ENCODE peak calls at places on chromosomes 6 and 20, in nine cellular contexts. M, L, H, W, K, O, T, D and A are unnamed samples.

GRCh38 chr6:140542858-140543257 is 1168.4 kb upstream of the CITED2 start:
- DNase-seq in M (no peak), L (no peak), H (no peak), W (no peak), K (no peak), O (no peak), T (no peak), D (no peak), A (no peak)

GRCh38 chr6:1952726-1953360 is 292.6 kb downstream of the GMDS start:
- DNase-seq in M (no peak), L (no peak), H (peak), W (peak), K (no peak), O (no peak), T (peak), D (peak), A (no peak)

GRCh38 chr6:162372092-162372491 is 355.5 kb downstream of the PRKN start:
- DNase-seq in M (no peak), L (no peak), H (no peak), W (no peak), K (no peak), O (no peak), T (no peak), D (no peak), A (no peak)

GRCh38 chr6:105680131-105680530 is 277.2 kb upstream of the PREP start:
- DNase-seq in M (no peak), L (peak), H (no peak), W (no peak), K (no peak), O (no peak), T (no peak), D (peak), A (no peak)

GRCh38 chr6:23413327-23414203 is 712.5 kb upstream of the NRSN1 start:
- DNase-seq in M (no peak), L (no peak), H (peak), W (peak), K (no peak), O (no peak), T (no peak), D (peak), A (no peak)

GRCh38 chr6:2166717-2167116 is 78.7 kb downstream of the GMDS start:
- DNase-seq in M (no peak), L (no peak), H (no peak), W (no peak), K (no peak), O (no peak), T (no peak), D (peak), A (no peak)

GRCh38 chr6:73832313-73832712 is 136.3 kb downstream of the CD109 start:
- DNase-seq in M (no peak), L (no peak), H (no peak), W (peak), K (no peak), O (no peak), T (peak), D (no peak), A (no peak)

GRCh38 chr6:71211799-71212198 is 76.8 kb upstream of the OGFRL1 start:
- DNase-seq in M (no peak), L (no peak), H (no peak), W (peak), K (no peak), O (no peak), T (no peak), D (no peak), A (no peak)

GRCh38 chr6:167974644-167975344 is 22.7 kb upstream of the KIF25 start:
- DNase-seq in M (no peak), L (no peak), H (no peak), W (no peak), K (no peak), O (peak), T (no peak), D (peak), A (no peak)

GRCh38 chr6:130134594-130134993 is 88.2 kb downstream of the SAMD3 start:
- DNase-seq in M (no peak), L (no peak), H (no peak), W (no peak), K (no peak), O (no peak), T (no peak), D (no peak), A (no peak)

GRCh38 chr20:43914286-43914685 is 366 bp upstream of the TOX2 start:
- DNase-seq in M (no peak), L (no peak), H (no peak), W (no peak), K (no peak), O (no peak), T (no peak), D (no peak), A (no peak)

GRCh38 chr20:12698817-12699216 is 310.0 kb upstream of the SPTLC3 start:
- DNase-seq in M (no peak), L (no peak), H (no peak), W (no peak), K (no peak), O (no peak), T (no peak), D (no peak), A (no peak)

GRCh38 chr6:111985202-111985731 is 68.6 kb upstream of the CCN6 start:
- DNase-seq in M (no peak), L (no peak), H (peak), W (peak), K (no peak), O (no peak), T (peak), D (peak), A (no peak)

GRCh38 chr6:118565317-118565960 is 17.3 kb downstream of the PLN start:
- DNase-seq in M (no peak), L (peak), H (no peak), W (no peak), K (no peak), O (peak), T (no peak), D (peak), A (no peak)

GRCh38 chr20:62318411-62319345 is 15.9 kb downstream of the ADRM1 start:
- DNase-seq in M (no peak), L (no peak), H (no peak), W (no peak), K (no peak), O (no peak), T (no peak), D (no peak), A (no peak)

GRCh38 chr6:104855507-104855906 is 4.2 kb downstream of the HACE1 start:
- DNase-seq in M (no peak), L (no peak), H (peak), W (peak), K (no peak), O (no peak), T (peak), D (peak), A (no peak)

DNA sequence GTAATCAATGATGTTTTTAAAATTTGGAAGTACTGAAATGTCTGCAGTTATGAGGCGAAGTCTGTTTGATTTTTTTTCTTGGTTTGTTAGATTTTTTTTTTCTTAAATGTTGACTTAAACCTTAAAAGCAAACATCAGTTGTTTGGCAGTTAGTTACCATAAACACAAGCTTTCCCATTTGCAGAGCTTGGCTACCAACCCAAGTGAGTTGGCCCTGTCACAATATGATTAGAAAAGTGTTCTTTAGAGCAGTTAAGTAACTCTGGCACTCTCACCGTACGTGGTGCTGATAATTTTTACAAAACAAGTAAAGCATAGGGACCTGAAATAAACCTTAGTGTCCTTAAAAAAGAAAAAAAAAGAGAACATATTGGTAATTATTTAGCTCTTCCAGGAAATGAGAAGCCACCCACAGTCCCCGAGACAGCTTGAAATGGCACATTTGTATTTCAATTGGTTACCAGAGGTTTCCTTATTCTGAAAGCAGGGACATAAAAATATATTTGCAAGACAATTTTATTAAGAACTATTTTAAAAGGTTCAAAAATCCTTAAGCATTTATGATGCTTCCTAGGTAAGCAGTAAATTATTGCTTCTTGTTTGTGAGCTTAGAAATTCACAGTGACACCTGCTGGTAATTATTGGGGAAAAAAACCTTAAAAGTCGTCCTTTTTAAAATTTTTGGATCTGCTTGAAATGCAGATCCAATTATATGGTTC is 3.9 kb downstream of the HEY2 start:
- DNase-seq in M (no peak), L (peak), H (no peak), W (peak), K (no peak), O (no peak), T (peak), D (peak), A (no peak)
- TF ChIP-seq CTCF in M (peak), L (peak), H (peak), W (peak), K (peak), O (peak), T (peak), D (peak), A (no peak)

DNA sequence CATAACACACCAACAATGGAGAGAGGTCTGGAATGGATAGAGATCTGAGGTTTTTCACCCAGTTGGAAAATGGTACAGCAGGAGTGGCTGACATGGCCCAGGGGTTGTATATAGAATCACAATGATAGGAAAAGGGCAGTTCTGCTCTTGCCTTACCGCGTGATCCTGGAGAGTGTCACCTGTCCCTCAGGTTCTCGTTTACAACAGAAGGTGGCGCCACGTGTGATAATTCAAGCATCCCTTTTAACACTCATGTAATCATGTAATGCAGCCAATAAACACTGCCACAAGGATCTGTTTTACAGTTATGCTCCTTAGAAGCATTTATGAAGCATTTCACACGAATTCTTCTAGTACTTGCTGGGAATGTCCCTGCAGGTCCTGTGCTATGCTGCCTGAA is 12.9 kb upstream of the WFDC2 start:
- DNase-seq in M (no peak), L (peak), H (no peak), W (peak), K (no peak), O (peak), T (no peak), D (no peak), A (no peak)
- TF ChIP-seq CTCF in M (peak), L (peak), H (peak), W (no peak), K (no peak), O (peak), T (peak), D (no peak), A (no peak)

GRCh38 chr20:2693286-2693995 is 861 bp downstream of the EBF4 start:
- DNase-seq in M (no peak), L (peak), H (no peak), W (no peak), K (no peak), O (peak), T (no peak), D (peak), A (no peak)
- TF ChIP-seq CTCF in M (no peak), L (no peak), H (no peak), W (no peak), K (peak), O (no peak), T (no peak), D (no peak), A (no peak)

GRCh38 chr6:101114703-101115102 is 233.6 kb upstream of the ASCC3 start:
- DNase-seq in M (no peak), L (peak), H (peak), W (peak), K (no peak), O (peak), T (peak), D (peak), A (no peak)
- TF ChIP-seq CTCF in M (no peak), L (peak), H (peak), W (peak), K (peak), O (peak), T (peak), D (peak), A (no peak)

GRCh38 chr6:47286301-47286700 is 23.4 kb downstream of the TNFRSF21 start:
- DNase-seq in M (no peak), L (no peak), H (no peak), W (no peak), K (no peak), O (no peak), T (no peak), D (no peak), A (no peak)
- TF ChIP-seq CTCF in M (no peak), L (no peak), H (no peak), W (no peak), K (no peak), O (no peak), T (no peak), D (no peak), A (no peak)

DNA sequence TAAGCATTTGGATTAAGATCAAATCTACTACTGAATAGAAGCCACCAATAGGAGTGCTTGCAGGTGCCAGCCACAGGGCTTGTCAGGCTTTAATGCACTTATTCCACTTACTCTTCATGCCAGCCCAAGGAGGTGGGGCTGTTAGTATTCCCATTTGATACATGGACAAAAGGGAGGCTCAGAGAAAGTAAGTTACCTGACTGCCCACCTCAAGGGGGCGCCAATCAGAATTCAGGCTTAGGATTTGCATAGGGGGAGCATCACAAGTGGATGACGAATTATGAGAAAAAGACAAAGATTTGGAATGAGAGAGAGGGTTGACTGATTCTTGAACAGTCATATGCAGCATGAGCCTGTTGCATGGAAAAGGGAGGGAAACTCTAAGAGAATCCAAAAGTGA is 188.4 kb upstream of the TSHZ2 start:
- DNase-seq in M (no peak), L (peak), H (no peak), W (peak), K (no peak), O (no peak), T (no peak), D (no peak), A (no peak)
- TF ChIP-seq CTCF in M (no peak), L (peak), H (peak), W (peak), K (no peak), O (peak), T (no peak), D (peak), A (no peak)

DNA sequence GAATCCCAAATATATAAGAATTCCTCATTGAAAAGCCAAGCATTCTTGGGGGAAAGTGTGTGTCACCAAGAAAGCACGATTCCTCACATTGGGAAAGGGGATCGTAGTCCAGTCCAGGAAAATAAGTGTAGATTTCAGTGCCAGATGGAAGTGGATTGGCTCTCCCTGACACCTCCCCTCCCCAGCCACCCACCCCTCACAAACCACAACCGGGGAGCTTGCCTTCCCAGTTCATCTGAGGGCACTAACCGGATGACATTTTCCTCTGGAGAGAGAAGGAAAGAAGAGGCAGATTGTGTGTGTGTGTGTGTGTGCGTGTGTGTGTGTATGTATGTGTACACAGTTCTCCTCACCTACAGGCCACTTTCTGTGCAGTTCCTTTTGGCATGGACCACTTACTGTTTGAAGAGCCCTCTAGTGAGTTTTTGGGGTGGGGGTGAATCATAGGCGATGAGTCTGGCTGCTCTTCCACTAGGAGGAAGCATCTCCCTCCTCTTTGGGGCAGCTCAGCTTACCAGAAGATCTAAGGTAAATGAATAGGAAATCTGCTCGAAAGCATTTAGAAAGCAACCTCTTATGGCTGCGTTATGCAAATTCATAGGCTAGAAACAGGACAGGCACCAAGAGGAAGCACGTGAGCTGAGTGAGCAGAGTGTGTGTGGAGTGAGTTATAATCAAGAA is 20.8 kb downstream of the DAAM2 start:
- DNase-seq in M (no peak), L (peak), H (peak), W (peak), K (no peak), O (no peak), T (peak), D (peak), A (no peak)
- TF ChIP-seq CTCF in M (no peak), L (no peak), H (no peak), W (peak), K (peak), O (peak), T (no peak), D (peak), A (no peak)

GRCh38 chr6:33592280-33592594 is 12.2 kb upstream of the BAK1 start:
- DNase-seq in M (no peak), L (no peak), H (no peak), W (no peak), K (no peak), O (no peak), T (no peak), D (no peak), A (no peak)
- TF ChIP-seq CTCF in M (no peak), L (no peak), H (no peak), W (no peak), K (no peak), O (no peak), T (no peak), D (no peak), A (no peak)